ENCODE peak calls at places on chromosomes 11 and 22, in ten cellular contexts. H, U, M, A, O, K, G, W, S and Z are unnamed samples. For H3K4me1 and H3K36me3, the result is how much of the 10 kb centered on the place peaks cover.

GRCh38 chr11:66723693-66724092 is 5.3 kb downstream of the SPTBN2 start:
- DNase-seq in H (peak), U (no peak), M (no peak), A (no peak), O (no peak), K (no peak), G (no peak), W (no peak), S (peak), Z (no peak)

GRCh38 chr22:40928657-40929056 is 22.5 kb upstream of the RBX1 start:
- DNase-seq in H (no peak), U (peak), M (no peak), A (no peak), O (no peak), K (no peak), G (no peak), W (no peak), S (no peak), Z (no peak)

GRCh38 chr11:70505761-70506657 is 107.7 kb downstream of the CTTN start:
- DNase-seq in H (no peak), U (peak), M (no peak), A (no peak), O (peak), K (no peak), G (peak), W (peak), S (no peak), Z (no peak)

GRCh38 chr22:28441720-28442263 is 237.8 kb downstream of the TTC28 start:
- DNase-seq in H (no peak), U (peak), M (peak), A (peak), O (no peak), K (no peak), G (no peak), W (no peak), S (no peak), Z (no peak)

GRCh38 chr22:49975543-49976389 is 15.2 kb downstream of the PIM3 start:
- DNase-seq in H (no peak), U (peak), M (peak), A (no peak), O (no peak), K (no peak), G (peak), W (peak), S (peak), Z (peak)

GRCh38 chr11:123103326-123103980 is 41.5 kb upstream of the HSPA8 start:
- DNase-seq in H (peak), U (peak), M (peak), A (peak), O (no peak), K (no peak), G (no peak), W (peak), S (peak), Z (peak)

GRCh38 chr11:2787816-2788750 is 88.3 kb upstream of the KCNQ1OT1 start:
- DNase-seq in H (no peak), U (no peak), M (no peak), A (no peak), O (no peak), K (no peak), G (peak), W (peak), S (no peak), Z (no peak)

GRCh38 chr11:93330446-93330984 is at the start of gene DEUP1:
- DNase-seq in H (peak), U (peak), M (peak), A (peak), O (peak), K (no peak), G (peak), W (peak), S (peak), Z (no peak)

GRCh38 chr11:60924110-60924905 is at the start of gene TMEM132A:
- DNase-seq in H (peak), U (peak), M (peak), A (peak), O (peak), K (no peak), G (peak), W (peak), S (no peak), Z (peak)

GRCh38 chr22:19037282-19038163 is 84.7 kb downstream of the DGCR2 start:
- DNase-seq in H (no peak), U (no peak), M (no peak), A (no peak), O (peak), K (no peak), G (peak), W (no peak), S (peak), Z (no peak)

GRCh38 chr11:119450590-119450989 is 27.6 kb upstream of the THY1 start:
- DNase-seq in H (no peak), U (no peak), M (no peak), A (no peak), O (no peak), K (no peak), G (no peak), W (no peak), S (no peak), Z (no peak)

GRCh38 chr11:68374531-68374930 is 62.1 kb downstream of the LRP5 start:
- DNase-seq in H (no peak), U (no peak), M (no peak), A (no peak), O (no peak), K (no peak), G (no peak), W (no peak), S (no peak), Z (no peak)

DNA sequence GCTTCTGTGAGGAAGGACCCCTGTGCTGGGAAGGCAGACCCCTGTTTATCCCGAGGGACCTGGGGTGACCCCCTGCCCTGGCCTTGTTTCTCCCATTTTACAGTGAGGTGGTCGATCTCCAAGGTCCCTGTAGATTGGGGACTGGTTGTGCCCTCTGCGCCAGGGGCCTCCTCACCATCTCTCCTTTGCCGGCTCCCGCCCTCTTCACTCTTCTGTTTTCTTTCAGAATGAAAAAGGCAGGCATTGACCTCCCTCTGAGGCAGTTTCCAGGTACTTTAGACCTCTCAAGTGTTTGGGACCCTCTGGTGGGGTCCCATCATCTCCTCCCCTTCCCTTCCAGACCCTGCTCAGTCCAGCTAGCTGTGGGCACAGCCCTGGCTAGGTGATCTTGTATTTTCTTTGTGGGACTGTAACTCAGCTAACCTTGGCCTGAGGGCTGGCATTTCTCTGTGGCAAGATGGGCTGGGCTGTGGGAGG is 1.5 kb downstream of the SERPINH1 start:
- DNase-seq in H (no peak), U (no peak), M (no peak), A (no peak), O (no peak), K (no peak), G (no peak), W (no peak), S (no peak), Z (no peak)
- H3K4me3 ChIP-seq in H (peak), U (peak), M (peak), A (peak), O (peak), K (peak), G (peak), W (peak), S (peak), Z (peak)

GRCh38 chr11:19814421-19814820 is 101.8 kb downstream of the NAV2 start:
- DNase-seq in H (no peak), U (no peak), M (no peak), A (no peak), O (no peak), K (no peak), G (no peak), W (no peak), S (no peak), Z (no peak)

GRCh38 chr11:19816817-19817216 is 104.2 kb downstream of the NAV2 start:
- DNase-seq in H (no peak), U (no peak), M (no peak), A (no peak), O (no peak), K (no peak), G (no peak), W (no peak), S (no peak), Z (no peak)

GRCh38 chr11:19817870-19818269 is 105.2 kb downstream of the NAV2 start:
- DNase-seq in H (no peak), U (no peak), M (no peak), A (no peak), O (no peak), K (no peak), G (no peak), W (no peak), S (no peak), Z (no peak)

GRCh38 chr11:19817265-19817851 is 104.7 kb downstream of the NAV2 start:
- DNase-seq in H (no peak), U (no peak), M (no peak), A (no peak), O (no peak), K (no peak), G (no peak), W (no peak), S (no peak), Z (no peak)

GRCh38 chr11:19816040-19816439 is 103.4 kb downstream of the NAV2 start:
- DNase-seq in H (no peak), U (no peak), M (no peak), A (no peak), O (no peak), K (no peak), G (peak), W (no peak), S (peak), Z (no peak)
- H3K4me1 ChIP-seq in H (under half), U (half or more), M (under half), A (under half), O (under half), K (under half), G (under half), W (under half), S (half or more), Z (under half)

GRCh38 chr11:18365736-18366135 is 28.6 kb upstream of the LDHA start:
- DNase-seq in H (no peak), U (peak), M (no peak), A (no peak), O (no peak), K (no peak), G (no peak), W (no peak), S (no peak), Z (no peak)
- H3K36me3 ChIP-seq in H (under half), U (under half), M (under half), A (under half), O (half or more), K (under half), G (under half), W (under half), S (half or more), Z (half or more)

GRCh38 chr11:82775218-82775617 is 41.6 kb upstream of the FAM181B start:
- DNase-seq in H (no peak), U (no peak), M (no peak), A (no peak), O (no peak), K (no peak), G (no peak), W (no peak), S (no peak), Z (no peak)
- H3K4me3 ChIP-seq in H (no peak), U (no peak), M (no peak), A (no peak), O (no peak), K (no peak), G (no peak), W (no peak), S (no peak), Z (no peak)

GRCh38 chr22:20781272-20781990 is 7.5 kb downstream of the SERPIND1 start:
- DNase-seq in H (peak), U (no peak), M (no peak), A (no peak), O (no peak), K (no peak), G (no peak), W (no peak), S (peak), Z (no peak)
- H3K4me1 ChIP-seq in H (half or more), U (under half), M (under half), A (under half), O (half or more), K (under half), G (under half), W (under half), S (under half), Z (under half)

GRCh38 chr22:24416095-24416494 is 11.3 kb upstream of the ADORA2A start:
- DNase-seq in H (no peak), U (peak), M (no peak), A (no peak), O (no peak), K (no peak), G (no peak), W (no peak), S (no peak), Z (no peak)

GRCh38 chr22:24417901-24418641 is 9.3 kb upstream of the ADORA2A start:
- DNase-seq in H (no peak), U (peak), M (no peak), A (no peak), O (no peak), K (no peak), G (peak), W (no peak), S (no peak), Z (no peak)

GRCh38 chr22:24416611-24417010 is 10.8 kb upstream of the ADORA2A start:
- DNase-seq in H (no peak), U (no peak), M (no peak), A (no peak), O (no peak), K (no peak), G (no peak), W (no peak), S (no peak), Z (no peak)

GRCh38 chr22:24418786-24419479 is 8.5 kb upstream of the ADORA2A start:
- DNase-seq in H (no peak), U (peak), M (no peak), A (no peak), O (no peak), K (no peak), G (no peak), W (no peak), S (no peak), Z (no peak)

GRCh38 chr22:24417200-24417599 is 10.2 kb upstream of the ADORA2A start:
- DNase-seq in H (no peak), U (peak), M (no peak), A (no peak), O (no peak), K (no peak), G (no peak), W (no peak), S (no peak), Z (no peak)
- H3K36me3 ChIP-seq in H (under half), U (under half), M (under half), A (under half), O (under half), K (under half), G (under half), W (under half), S (half or more), Z (under half)

DNA sequence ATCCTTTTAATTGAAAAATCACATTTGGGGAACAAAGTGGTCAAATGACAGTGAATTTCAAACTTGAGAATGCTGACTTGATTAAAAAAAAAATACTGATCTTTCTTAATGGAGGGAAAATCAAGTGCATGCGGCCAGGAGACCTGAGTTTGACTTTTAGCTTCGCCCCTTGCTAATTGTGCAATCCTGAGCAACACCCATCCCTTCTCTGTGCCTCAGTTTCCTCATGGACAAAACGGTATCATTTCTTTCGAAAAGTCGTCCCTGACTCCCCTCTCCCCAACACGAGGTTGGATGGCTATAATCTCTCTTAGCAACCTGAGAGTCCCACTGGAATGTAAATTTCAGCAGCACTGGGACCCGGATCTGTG is 959 bp upstream of the FJX1 start:
- DNase-seq in H (no peak), U (no peak), M (no peak), A (no peak), O (no peak), K (no peak), G (no peak), W (no peak), S (no peak), Z (no peak)
- H3K4me3 ChIP-seq in H (peak), U (no peak), M (no peak), A (no peak), O (no peak), K (no peak), G (no peak), W (no peak), S (peak), Z (no peak)

GRCh38 chr11:72634472-72635095 is 39.6 kb downstream of the PDE2A start:
- DNase-seq in H (no peak), U (no peak), M (no peak), A (no peak), O (no peak), K (no peak), G (no peak), W (no peak), S (no peak), Z (no peak)

GRCh38 chr11:72634016-72634415 is 40.2 kb downstream of the PDE2A start:
- DNase-seq in H (no peak), U (no peak), M (no peak), A (no peak), O (no peak), K (no peak), G (no peak), W (no peak), S (no peak), Z (no peak)

GRCh38 chr11:72635309-72635915 is 38.8 kb downstream of the PDE2A start:
- DNase-seq in H (no peak), U (no peak), M (no peak), A (no peak), O (no peak), K (no peak), G (no peak), W (no peak), S (no peak), Z (no peak)

GRCh38 chr11:72631806-72632731 is 42.2 kb downstream of the PDE2A start:
- DNase-seq in H (peak), U (peak), M (no peak), A (no peak), O (no peak), K (no peak), G (no peak), W (no peak), S (peak), Z (no peak)

DNA sequence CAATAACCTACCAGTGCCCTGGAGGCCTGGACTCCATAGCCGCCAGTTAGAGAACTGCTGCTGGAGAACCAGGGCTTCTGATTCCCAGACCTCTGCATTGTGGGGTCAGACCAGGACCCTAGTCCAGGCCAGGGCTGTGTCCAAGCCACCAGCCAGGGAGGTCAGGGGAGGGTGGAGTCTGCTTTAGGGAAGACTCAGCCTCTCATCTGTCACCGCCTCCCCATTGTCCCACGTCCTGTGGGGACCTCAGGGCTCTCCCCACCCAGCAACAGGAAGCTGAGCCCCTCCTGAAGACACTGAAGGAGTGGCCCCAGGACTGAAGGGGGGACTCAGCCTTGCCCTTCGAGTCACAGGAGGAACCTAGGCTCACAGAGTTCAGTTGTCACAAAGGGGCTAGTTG is 41.2 kb downstream of the PDE2A start:
- DNase-seq in H (no peak), U (no peak), M (no peak), A (no peak), O (no peak), K (no peak), G (no peak), W (no peak), S (no peak), Z (no peak)
- H3K4me1 ChIP-seq in H (under half), U (half or more), M (under half), A (under half), O (under half), K (under half), G (under half), W (under half), S (under half), Z (under half)